ENCODE peak calls at places on chromosome 7, in ten cellular contexts. One of them, this sample, is unnamed.

GRCh38 chr7:51261950-51262795 is 54.4 kb downstream of the COBL start:
- DNase-seq in GM23338: no peak
- DNase-seq in CD8-positive, alpha-beta T cell: no peak
- DNase-seq in left ventricle myocardium inferior: no peak
- DNase-seq in psoas muscle: peak; percentile 48
- DNase-seq in NB4: no peak
- DNase-seq in SK-N-SH: no peak
- DNase-seq in testis: no peak
- DNase-seq in AG10803: no peak
- DNase-seq in choroid plexus epithelial cell: no peak
- DNase-seq in this sample: no peak

GRCh38 chr7:66766041-66766440 is 25.5 kb downstream of the RABGEF1 start:
- DNase-seq in GM23338: no peak
- DNase-seq in CD8-positive, alpha-beta T cell: no peak
- DNase-seq in left ventricle myocardium inferior: no peak
- DNase-seq in psoas muscle: no peak
- DNase-seq in NB4: no peak
- DNase-seq in SK-N-SH: no peak
- DNase-seq in testis: no peak
- DNase-seq in AG10803: no peak
- DNase-seq in choroid plexus epithelial cell: no peak
- DNase-seq in this sample: no peak

GRCh38 chr7:101151908-101152651 is 2.2 kb upstream of the AP1S1 start:
- DNase-seq in GM23338: no peak
- DNase-seq in CD8-positive, alpha-beta T cell: no peak
- DNase-seq in left ventricle myocardium inferior: no peak
- DNase-seq in psoas muscle: no peak
- DNase-seq in NB4: no peak
- DNase-seq in SK-N-SH: no peak
- DNase-seq in testis: no peak
- DNase-seq in AG10803: no peak
- DNase-seq in choroid plexus epithelial cell: no peak
- DNase-seq in this sample: no peak

GRCh38 chr7:21472029-21472428 is 44.1 kb downstream of the SP4 start:
- DNase-seq in GM23338: no peak
- DNase-seq in CD8-positive, alpha-beta T cell: no peak
- DNase-seq in left ventricle myocardium inferior: no peak
- DNase-seq in psoas muscle: no peak
- DNase-seq in NB4: no peak
- DNase-seq in SK-N-SH: no peak
- DNase-seq in testis: no peak
- DNase-seq in AG10803: no peak
- DNase-seq in choroid plexus epithelial cell: no peak
- DNase-seq in this sample: no peak

GRCh38 chr7:108404509-108405435 is 51.5 kb downstream of the NRCAM start:
- DNase-seq in GM23338: no peak
- DNase-seq in CD8-positive, alpha-beta T cell: no peak
- DNase-seq in left ventricle myocardium inferior: no peak
- DNase-seq in psoas muscle: no peak
- DNase-seq in NB4: no peak
- DNase-seq in SK-N-SH: no peak
- DNase-seq in testis: no peak
- DNase-seq in AG10803: peak; percentile 5
- DNase-seq in choroid plexus epithelial cell: no peak
- DNase-seq in this sample: no peak

GRCh38 chr7:70738080-70738479 is 393.9 kb upstream of the GALNT17 start:
- DNase-seq in GM23338: peak; percentile 69
- DNase-seq in CD8-positive, alpha-beta T cell: no peak
- DNase-seq in left ventricle myocardium inferior: no peak
- DNase-seq in psoas muscle: no peak
- DNase-seq in NB4: no peak
- DNase-seq in SK-N-SH: no peak
- DNase-seq in testis: peak; percentile 21
- DNase-seq in AG10803: peak; percentile 62
- DNase-seq in choroid plexus epithelial cell: peak; percentile 29
- DNase-seq in this sample: peak; percentile 38

GRCh38 chr7:100682228-100682741 is 8.7 kb downstream of the GNB2 start:
- DNase-seq in GM23338: no peak
- DNase-seq in CD8-positive, alpha-beta T cell: no peak
- DNase-seq in left ventricle myocardium inferior: no peak
- DNase-seq in psoas muscle: peak; percentile 58
- DNase-seq in NB4: peak; percentile 37
- DNase-seq in SK-N-SH: peak; percentile 49
- DNase-seq in testis: no peak
- DNase-seq in AG10803: no peak
- DNase-seq in choroid plexus epithelial cell: peak; percentile 33
- DNase-seq in this sample: peak; percentile 36

GRCh38 chr7:74627699-74628411 is 29.7 kb upstream of the GTF2I start:
- DNase-seq in GM23338: peak; percentile 75
- DNase-seq in CD8-positive, alpha-beta T cell: no peak
- DNase-seq in left ventricle myocardium inferior: no peak
- DNase-seq in psoas muscle: no peak
- DNase-seq in NB4: peak; percentile 74
- DNase-seq in SK-N-SH: peak; percentile 45
- DNase-seq in testis: peak; percentile 82
- DNase-seq in AG10803: peak; percentile 89
- DNase-seq in choroid plexus epithelial cell: peak; percentile 57
- DNase-seq in this sample: peak; percentile 34

GRCh38 chr7:96701258-96701657 is 8.4 kb downstream of the SEM1 start:
- DNase-seq in GM23338: peak; percentile 9
- DNase-seq in CD8-positive, alpha-beta T cell: no peak
- DNase-seq in left ventricle myocardium inferior: no peak
- DNase-seq in psoas muscle: no peak
- DNase-seq in NB4: no peak
- DNase-seq in SK-N-SH: no peak
- DNase-seq in testis: peak; percentile 64
- DNase-seq in AG10803: no peak
- DNase-seq in choroid plexus epithelial cell: no peak
- DNase-seq in this sample: no peak

GRCh38 chr7:140059288-140060242 is 3.2 kb downstream of the PARP12 start:
- DNase-seq in GM23338: no peak
- DNase-seq in CD8-positive, alpha-beta T cell: peak; percentile 43
- DNase-seq in left ventricle myocardium inferior: peak; percentile 42
- DNase-seq in psoas muscle: no peak
- DNase-seq in NB4: peak; percentile 21
- DNase-seq in SK-N-SH: peak; percentile 81
- DNase-seq in testis: peak; percentile 78
- DNase-seq in AG10803: peak; percentile 71
- DNase-seq in choroid plexus epithelial cell: peak; percentile 83
- DNase-seq in this sample: peak; percentile 94
- H3K4me3 ChIP-seq in GM23338: no peak overlapping the region
- H3K4me3 ChIP-seq in CD8-positive, alpha-beta T cell: no peak overlapping the region
- H3K4me3 ChIP-seq in left ventricle myocardium inferior: peak overlapping the region; percentile 17
- H3K4me3 ChIP-seq in psoas muscle: no peak overlapping the region
- H3K4me3 ChIP-seq in NB4: no peak overlapping the region
- H3K4me3 ChIP-seq in SK-N-SH: no peak overlapping the region
- H3K4me3 ChIP-seq in testis: no peak overlapping the region
- H3K4me3 ChIP-seq in AG10803: no peak overlapping the region
- H3K4me3 ChIP-seq in choroid plexus epithelial cell: no peak overlapping the region
- H3K4me3 ChIP-seq in this sample: no peak overlapping the region

DNA sequence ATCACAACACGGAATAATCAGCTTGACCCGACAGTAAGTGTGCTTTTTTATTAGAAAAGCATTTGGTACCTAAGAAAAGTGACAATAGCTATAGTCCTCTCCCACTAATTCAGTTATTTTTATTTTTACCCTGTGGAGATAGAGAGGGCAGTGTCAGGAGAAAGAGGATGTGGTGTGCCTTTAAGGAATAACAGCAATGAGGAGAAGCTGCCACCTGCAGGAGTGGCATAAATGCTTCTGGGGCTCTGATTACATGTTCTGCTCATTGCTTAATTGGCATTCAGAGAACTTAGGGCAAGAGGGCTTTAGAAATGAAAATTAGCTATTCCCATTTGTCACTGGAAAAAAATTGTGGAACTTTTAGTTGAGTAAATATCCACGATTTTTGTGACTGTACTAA is 60.1 kb downstream of the DENND11 start:
- DNase-seq in GM23338: no peak
- DNase-seq in CD8-positive, alpha-beta T cell: no peak
- DNase-seq in left ventricle myocardium inferior: no peak
- DNase-seq in psoas muscle: no peak
- DNase-seq in NB4: peak; percentile 11
- DNase-seq in SK-N-SH: no peak
- DNase-seq in testis: no peak
- DNase-seq in AG10803: no peak
- DNase-seq in choroid plexus epithelial cell: peak; percentile 23
- DNase-seq in this sample: no peak
- TF ChIP-seq CTCF in GM23338: peak; percentile 59
- TF ChIP-seq CTCF in CD8-positive, alpha-beta T cell: no peak
- TF ChIP-seq CTCF in left ventricle myocardium inferior: peak; percentile 40
- TF ChIP-seq CTCF in psoas muscle: no peak
- TF ChIP-seq CTCF in NB4: no peak
- TF ChIP-seq CTCF in SK-N-SH: no peak
- TF ChIP-seq CTCF in testis: no peak
- TF ChIP-seq CTCF in AG10803: no peak
- TF ChIP-seq CTCF in choroid plexus epithelial cell: peak; percentile 39
- TF ChIP-seq CTCF in this sample: no peak

DNA sequence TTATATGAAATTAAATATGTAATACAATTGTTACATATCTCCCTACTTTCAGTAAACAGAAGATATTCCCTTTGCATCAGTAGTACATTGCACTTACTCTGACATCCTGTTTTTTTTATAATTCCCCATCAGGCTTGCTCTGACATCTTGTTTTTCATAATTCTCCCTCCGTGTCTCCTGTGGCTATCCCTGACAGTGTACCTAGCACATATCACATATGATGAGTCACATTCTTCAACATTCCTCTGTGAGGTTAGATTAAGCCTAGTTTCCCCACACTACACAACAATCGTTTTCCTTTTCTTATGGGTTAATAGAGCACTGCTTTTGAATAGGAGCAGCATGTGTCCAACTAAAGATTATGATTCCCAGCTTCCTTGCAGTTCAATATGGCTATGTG is 250.6 kb upstream of the NPVF start:
- DNase-seq in GM23338: no peak
- DNase-seq in CD8-positive, alpha-beta T cell: no peak
- DNase-seq in left ventricle myocardium inferior: no peak
- DNase-seq in psoas muscle: no peak
- DNase-seq in NB4: no peak
- DNase-seq in SK-N-SH: no peak
- DNase-seq in testis: no peak
- DNase-seq in AG10803: no peak
- DNase-seq in choroid plexus epithelial cell: peak; percentile 2
- DNase-seq in this sample: no peak
- H3K4me3 ChIP-seq in GM23338: no peak overlapping the region
- H3K4me3 ChIP-seq in CD8-positive, alpha-beta T cell: no peak overlapping the region
- H3K4me3 ChIP-seq in left ventricle myocardium inferior: no peak overlapping the region
- H3K4me3 ChIP-seq in psoas muscle: no peak overlapping the region
- H3K4me3 ChIP-seq in NB4: no peak overlapping the region
- H3K4me3 ChIP-seq in SK-N-SH: no peak overlapping the region
- H3K4me3 ChIP-seq in testis: no peak overlapping the region
- H3K4me3 ChIP-seq in AG10803: no peak overlapping the region
- H3K4me3 ChIP-seq in choroid plexus epithelial cell: no peak overlapping the region
- H3K4me3 ChIP-seq in this sample: no peak overlapping the region

DNA sequence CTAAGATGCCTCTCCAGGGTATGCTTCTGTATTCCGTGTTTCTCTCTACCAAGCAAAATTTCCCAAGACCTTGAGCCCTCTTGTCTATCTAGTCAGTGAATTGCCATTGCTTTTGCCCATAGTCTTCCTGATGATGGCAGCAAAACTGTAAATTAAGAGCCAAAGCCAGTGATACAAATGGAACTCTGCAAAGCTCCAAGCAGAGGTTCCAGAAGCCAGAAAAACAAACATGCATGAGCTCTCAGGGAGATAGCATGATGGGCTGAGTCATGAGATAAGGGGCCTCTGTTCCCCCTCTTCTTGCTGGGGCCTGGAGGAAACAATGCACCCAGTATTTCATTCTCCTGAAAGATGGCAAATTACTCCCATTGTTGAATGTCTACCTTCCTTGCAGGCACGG is 24.7 kb downstream of the LSMEM1 start:
- DNase-seq in GM23338: no peak
- DNase-seq in CD8-positive, alpha-beta T cell: no peak
- DNase-seq in left ventricle myocardium inferior: no peak
- DNase-seq in psoas muscle: no peak
- DNase-seq in NB4: no peak
- DNase-seq in SK-N-SH: no peak
- DNase-seq in testis: no peak
- DNase-seq in AG10803: no peak
- DNase-seq in choroid plexus epithelial cell: peak; percentile 18
- DNase-seq in this sample: no peak
- TF ChIP-seq CTCF in GM23338: peak; percentile 26
- TF ChIP-seq CTCF in CD8-positive, alpha-beta T cell: no peak
- TF ChIP-seq CTCF in left ventricle myocardium inferior: no peak
- TF ChIP-seq CTCF in psoas muscle: no peak
- TF ChIP-seq CTCF in NB4: no peak
- TF ChIP-seq CTCF in SK-N-SH: no peak
- TF ChIP-seq CTCF in testis: no peak
- TF ChIP-seq CTCF in AG10803: no peak
- TF ChIP-seq CTCF in choroid plexus epithelial cell: no peak
- TF ChIP-seq CTCF in this sample: no peak

GRCh38 chr7:134427896-134428295 is 31.0 kb downstream of the AKR1B1 start:
- DNase-seq in GM23338: no peak
- DNase-seq in CD8-positive, alpha-beta T cell: no peak
- DNase-seq in left ventricle myocardium inferior: no peak
- DNase-seq in psoas muscle: no peak
- DNase-seq in NB4: no peak
- DNase-seq in SK-N-SH: no peak
- DNase-seq in testis: no peak
- DNase-seq in AG10803: peak; percentile 82
- DNase-seq in choroid plexus epithelial cell: no peak
- DNase-seq in this sample: no peak
- H3K4me3 ChIP-seq in GM23338: no peak overlapping the region
- H3K4me3 ChIP-seq in CD8-positive, alpha-beta T cell: no peak overlapping the region
- H3K4me3 ChIP-seq in left ventricle myocardium inferior: no peak overlapping the region
- H3K4me3 ChIP-seq in psoas muscle: no peak overlapping the region
- H3K4me3 ChIP-seq in NB4: no peak overlapping the region
- H3K4me3 ChIP-seq in SK-N-SH: no peak overlapping the region
- H3K4me3 ChIP-seq in testis: no peak overlapping the region
- H3K4me3 ChIP-seq in AG10803: no peak overlapping the region
- H3K4me3 ChIP-seq in choroid plexus epithelial cell: no peak overlapping the region
- H3K4me3 ChIP-seq in this sample: no peak overlapping the region

GRCh38 chr7:1715331-1715625 is 45.2 kb downstream of the ELFN1 start:
- DNase-seq in GM23338: no peak
- DNase-seq in CD8-positive, alpha-beta T cell: no peak
- DNase-seq in left ventricle myocardium inferior: no peak
- DNase-seq in psoas muscle: peak; percentile 40
- DNase-seq in NB4: no peak
- DNase-seq in SK-N-SH: no peak
- DNase-seq in testis: no peak
- DNase-seq in AG10803: no peak
- DNase-seq in choroid plexus epithelial cell: no peak
- DNase-seq in this sample: no peak

GRCh38 chr7:1714583-1715330 is 44.7 kb downstream of the ELFN1 start:
- DNase-seq in GM23338: no peak
- DNase-seq in CD8-positive, alpha-beta T cell: no peak
- DNase-seq in left ventricle myocardium inferior: no peak
- DNase-seq in psoas muscle: no peak
- DNase-seq in NB4: no peak
- DNase-seq in SK-N-SH: no peak
- DNase-seq in testis: no peak
- DNase-seq in AG10803: no peak
- DNase-seq in choroid plexus epithelial cell: no peak
- DNase-seq in this sample: no peak

GRCh38 chr7:1712907-1713501 is 42.9 kb downstream of the ELFN1 start:
- DNase-seq in GM23338: no peak
- DNase-seq in CD8-positive, alpha-beta T cell: no peak
- DNase-seq in left ventricle myocardium inferior: no peak
- DNase-seq in psoas muscle: peak; percentile 40
- DNase-seq in NB4: no peak
- DNase-seq in SK-N-SH: peak; percentile 60
- DNase-seq in testis: no peak
- DNase-seq in AG10803: no peak
- DNase-seq in choroid plexus epithelial cell: no peak
- DNase-seq in this sample: no peak

GRCh38 chr7:1715671-1716074 is 45.6 kb downstream of the ELFN1 start:
- DNase-seq in GM23338: peak; percentile 42
- DNase-seq in CD8-positive, alpha-beta T cell: no peak
- DNase-seq in left ventricle myocardium inferior: no peak
- DNase-seq in psoas muscle: no peak
- DNase-seq in NB4: no peak
- DNase-seq in SK-N-SH: no peak
- DNase-seq in testis: no peak
- DNase-seq in AG10803: no peak
- DNase-seq in choroid plexus epithelial cell: no peak
- DNase-seq in this sample: no peak

GRCh38 chr7:1713502-1714484 is 43.7 kb downstream of the ELFN1 start:
- DNase-seq in GM23338: peak; percentile 73
- DNase-seq in CD8-positive, alpha-beta T cell: no peak
- DNase-seq in left ventricle myocardium inferior: peak; percentile 67
- DNase-seq in psoas muscle: peak; percentile 75
- DNase-seq in NB4: no peak
- DNase-seq in SK-N-SH: peak; percentile 91
- DNase-seq in testis: peak; percentile 92
- DNase-seq in AG10803: no peak
- DNase-seq in choroid plexus epithelial cell: no peak
- DNase-seq in this sample: no peak
- TF ChIP-seq CTCF in GM23338: no peak
- TF ChIP-seq CTCF in CD8-positive, alpha-beta T cell: no peak
- TF ChIP-seq CTCF in left ventricle myocardium inferior: no peak
- TF ChIP-seq CTCF in psoas muscle: no peak
- TF ChIP-seq CTCF in NB4: no peak
- TF ChIP-seq CTCF in SK-N-SH: no peak
- TF ChIP-seq CTCF in testis: no peak
- TF ChIP-seq CTCF in AG10803: no peak
- TF ChIP-seq CTCF in choroid plexus epithelial cell: no peak
- TF ChIP-seq CTCF in this sample: no peak

This sample was measured in cardiac fibroblast.